ENCODE peak calls at places on chromosomes 11 and 22, in four cellular contexts. One of them, this sample, is unnamed.

GRCh38 chr11:75949023-75949672 is 134.1 kb downstream of the UVRAG start:
- DNase-seq in suprapubic skin: no peak
- DNase-seq in K562: no peak
- DNase-seq in glutamatergic neuron: no peak
- DNase-seq in this sample: no peak

GRCh38 chr11:13388741-13389140 is 74.3 kb downstream of the BTBD10 start:
- DNase-seq in glutamatergic neuron: no peak
- DNase-seq in suprapubic skin: no peak
- DNase-seq in K562: no peak
- DNase-seq in this sample: no peak

GRCh38 chr22:21652010-21652546 is 10.0 kb downstream of the SDF2L1 start:
- DNase-seq in K562: peak
- DNase-seq in suprapubic skin: peak
- DNase-seq in glutamatergic neuron: peak
- DNase-seq in this sample: peak

GRCh38 chr11:72605958-72606357 is 68.3 kb downstream of the PDE2A start:
- DNase-seq in K562: no peak
- DNase-seq in glutamatergic neuron: no peak
- DNase-seq in suprapubic skin: no peak
- DNase-seq in this sample: no peak

GRCh38 chr11:2312232-2313042 is 10.6 kb downstream of the TSPAN32 start:
- DNase-seq in suprapubic skin: peak
- DNase-seq in glutamatergic neuron: no peak
- DNase-seq in K562: no peak
- DNase-seq in this sample: no peak

GRCh38 chr11:2631161-2631560 is 68.6 kb downstream of the KCNQ1OT1 start:
- DNase-seq in K562: no peak
- DNase-seq in suprapubic skin: no peak
- DNase-seq in glutamatergic neuron: no peak
- DNase-seq in this sample: no peak

GRCh38 chr11:123168955-123169484 is 26.0 kb downstream of the CLMP start:
- DNase-seq in K562: no peak
- DNase-seq in suprapubic skin: no peak
- DNase-seq in glutamatergic neuron: peak
- DNase-seq in this sample: no peak

GRCh38 chr11:35245786-35246185 is 106.8 kb downstream of the CD44 start:
- DNase-seq in suprapubic skin: no peak
- DNase-seq in glutamatergic neuron: no peak
- DNase-seq in K562: no peak
- DNase-seq in this sample: no peak

GRCh38 chr11:12286606-12287005 is 90.8 kb upstream of the PARVA start:
- DNase-seq in K562: no peak
- DNase-seq in suprapubic skin: peak
- DNase-seq in glutamatergic neuron: no peak
- DNase-seq in this sample: no peak

GRCh38 chr11:88170680-88171079 is 4.6 kb downstream of the RAB38 start:
- DNase-seq in suprapubic skin: no peak
- DNase-seq in glutamatergic neuron: no peak
- DNase-seq in K562: no peak
- DNase-seq in this sample: no peak

GRCh38 chr22:27241430-27242110 is 560.0 kb downstream of the MN1 start:
- DNase-seq in suprapubic skin: no peak
- DNase-seq in glutamatergic neuron: peak
- DNase-seq in K562: no peak
- DNase-seq in this sample: no peak

GRCh38 chr11:108203075-108203474 is 19.4 kb downstream of the NPAT start:
- DNase-seq in K562: no peak
- DNase-seq in glutamatergic neuron: no peak
- DNase-seq in suprapubic skin: no peak
- DNase-seq in this sample: no peak

GRCh38 chr22:44723801-44724200 is 21.8 kb downstream of the PRR5 start:
- DNase-seq in suprapubic skin: no peak
- DNase-seq in glutamatergic neuron: no peak
- DNase-seq in K562: peak
- DNase-seq in this sample: no peak

GRCh38 chr22:36009085-36009484 is 19.5 kb downstream of the RBFOX2 start:
- DNase-seq in suprapubic skin: no peak
- DNase-seq in glutamatergic neuron: no peak
- DNase-seq in K562: no peak
- DNase-seq in this sample: no peak

GRCh38 chr11:69994810-69995209 is 83.3 kb upstream of the ANO1 start:
- DNase-seq in K562: no peak
- DNase-seq in suprapubic skin: no peak
- DNase-seq in glutamatergic neuron: no peak
- DNase-seq in this sample: no peak

GRCh38 chr11:82859746-82860145 is 40.5 kb downstream of the PRCP start:
- DNase-seq in K562: no peak
- DNase-seq in suprapubic skin: no peak
- DNase-seq in glutamatergic neuron: no peak
- DNase-seq in this sample: no peak

GRCh38 chr11:61141601-61142028 is 19.6 kb downstream of the VPS37C start:
- DNase-seq in suprapubic skin: no peak
- DNase-seq in K562: peak
- DNase-seq in glutamatergic neuron: no peak
- DNase-seq in this sample: no peak

GRCh38 chr11:8068605-8069221 is 12.3 kb upstream of the TUB start:
- DNase-seq in suprapubic skin: peak
- DNase-seq in glutamatergic neuron: no peak
- DNase-seq in K562: peak
- DNase-seq in this sample: no peak

GRCh38 chr11:109039611-109040010 is 374.7 kb downstream of the DDX10 start:
- DNase-seq in glutamatergic neuron: no peak
- DNase-seq in suprapubic skin: no peak
- DNase-seq in K562: no peak
- DNase-seq in this sample: no peak

GRCh38 chr22:50705219-50705691 is 32.6 kb downstream of the SHANK3 start:
- DNase-seq in glutamatergic neuron: peak
- DNase-seq in K562: peak
- DNase-seq in suprapubic skin: peak
- DNase-seq in this sample: peak

GRCh38 chr11:65315204-65315865 is 669 bp downstream of the CDC42EP2 start:
- DNase-seq in K562: peak
- DNase-seq in suprapubic skin: peak
- DNase-seq in glutamatergic neuron: peak
- DNase-seq in this sample: peak

GRCh38 chr11:108527382-108527781 is 29.2 kb upstream of the POGLUT3 start:
- DNase-seq in K562: peak
- DNase-seq in suprapubic skin: no peak
- DNase-seq in glutamatergic neuron: no peak
- DNase-seq in this sample: no peak

GRCh38 chr11:104907521-104908185 is 9.4 kb upstream of the CASP12 start:
- DNase-seq in glutamatergic neuron: no peak
- DNase-seq in suprapubic skin: no peak
- DNase-seq in K562: no peak
- DNase-seq in this sample: no peak

GRCh38 chr11:88378422-88379066 is 41.0 kb upstream of the CTSC start:
- DNase-seq in suprapubic skin: no peak
- DNase-seq in glutamatergic neuron: no peak
- DNase-seq in K562: no peak
- DNase-seq in this sample: no peak

GRCh38 chr11:47409440-47410403 is 1.3 kb downstream of the SLC39A13 start:
- DNase-seq in K562: no peak
- DNase-seq in suprapubic skin: peak
- DNase-seq in glutamatergic neuron: no peak
- DNase-seq in this sample: no peak

GRCh38 chr11:123707606-123708205 is 33.8 kb downstream of the ZNF202 start:
- DNase-seq in K562: peak
- DNase-seq in glutamatergic neuron: peak
- DNase-seq in suprapubic skin: no peak
- DNase-seq in this sample: peak

GRCh38 chr11:76185931-76186401 is 20.3 kb downstream of the WNT11 start:
- DNase-seq in glutamatergic neuron: peak
- DNase-seq in K562: no peak
- DNase-seq in suprapubic skin: peak
- DNase-seq in this sample: no peak

DNA sequence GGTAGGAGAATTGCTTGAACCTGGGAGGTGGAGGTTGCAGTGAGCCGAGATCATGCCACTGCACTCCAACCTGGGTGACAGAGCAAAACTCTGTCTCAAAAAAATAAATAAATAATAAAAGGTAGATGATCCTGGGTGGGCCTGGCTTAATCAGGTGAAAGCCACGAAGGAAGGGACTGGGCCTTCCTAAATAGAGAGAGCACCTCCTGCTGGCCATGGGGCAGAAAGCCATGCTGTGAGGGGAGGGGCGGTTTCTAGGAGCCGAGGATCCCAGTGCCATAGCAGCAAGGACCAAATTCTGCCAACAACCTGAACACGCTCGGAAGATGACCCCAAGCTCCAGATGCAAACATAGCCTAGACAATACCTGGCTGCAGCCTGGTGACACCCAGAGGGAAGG is 24.5 kb upstream of the DGKZ start:
- DNase-seq in suprapubic skin: no peak
- DNase-seq in K562: peak
- DNase-seq in glutamatergic neuron: no peak
- DNase-seq in this sample: no peak
- TF ChIP-seq CTCF in suprapubic skin: no peak
- TF ChIP-seq CTCF in K562: peak
- TF ChIP-seq CTCF in glutamatergic neuron: no peak
- TF ChIP-seq CTCF in this sample: peak

DNA sequence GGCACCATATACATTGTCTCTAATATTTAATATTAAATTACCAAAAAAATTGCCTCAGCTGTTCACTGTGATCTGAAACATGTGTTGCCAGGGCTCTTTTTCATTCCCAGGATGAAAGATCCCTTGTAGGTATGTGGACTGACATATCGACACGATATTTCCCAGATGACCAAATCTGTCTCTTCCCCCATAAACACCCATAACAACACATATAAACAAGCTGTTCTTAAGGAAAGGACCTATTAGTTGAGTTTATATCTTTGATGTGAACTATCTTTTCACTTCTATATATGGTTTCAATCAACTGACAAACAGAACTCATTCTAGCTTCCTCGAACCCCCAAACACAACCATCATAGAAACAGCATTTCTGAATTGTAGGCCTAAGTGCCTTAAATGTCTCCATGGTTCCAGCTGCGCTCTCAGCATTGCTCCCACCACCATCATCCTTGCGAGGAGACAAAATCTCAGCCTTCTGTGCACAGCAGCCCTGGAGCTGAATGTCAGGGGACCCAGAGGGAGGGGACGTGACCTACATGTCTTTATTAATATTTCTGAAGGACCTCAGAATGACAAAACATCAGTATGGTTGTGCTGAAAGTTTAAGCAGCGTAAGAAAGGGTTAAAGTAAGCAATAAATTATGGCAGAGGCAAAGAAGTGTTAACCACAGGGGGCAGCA is 67.0 kb downstream of the ETS1 start:
- DNase-seq in glutamatergic neuron: no peak
- DNase-seq in suprapubic skin: no peak
- DNase-seq in K562: no peak
- DNase-seq in this sample: no peak
- TF ChIP-seq CTCF in glutamatergic neuron: no peak
- TF ChIP-seq CTCF in suprapubic skin: no peak
- TF ChIP-seq CTCF in K562: no peak
- TF ChIP-seq CTCF in this sample: no peak

DNA sequence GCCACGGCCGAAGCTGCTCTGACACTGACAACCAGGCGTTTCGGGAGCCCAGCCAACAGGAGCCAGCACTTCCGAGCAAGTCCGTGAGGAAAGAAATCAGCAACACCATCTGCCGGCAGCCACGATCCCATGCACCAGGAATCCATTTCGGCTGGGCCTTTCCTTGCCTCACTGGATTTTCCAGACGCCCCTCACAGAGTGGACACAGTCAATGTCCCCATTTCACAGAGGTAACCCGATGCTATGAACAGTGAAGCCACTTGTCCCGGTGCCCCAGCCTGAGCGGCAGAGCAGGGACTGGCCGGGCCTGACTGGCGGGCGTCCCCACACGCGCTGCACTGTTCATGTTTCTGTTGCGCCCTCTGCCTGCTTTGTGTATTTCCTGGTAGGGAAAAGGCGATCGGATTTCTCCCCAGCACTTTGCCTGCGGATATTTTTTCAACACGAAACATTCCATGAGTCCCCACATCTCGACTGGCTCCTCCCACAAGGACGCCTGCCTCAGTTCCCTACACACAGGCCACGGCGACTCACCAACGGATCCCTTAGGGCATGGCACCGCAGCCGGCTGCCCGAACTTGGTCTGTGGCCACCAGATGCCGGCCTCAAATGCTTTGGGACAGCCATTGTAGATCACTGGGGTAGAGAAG is 55.3 kb downstream of the TRMU start:
- DNase-seq in suprapubic skin: no peak
- DNase-seq in glutamatergic neuron: no peak
- DNase-seq in K562: peak
- DNase-seq in this sample: no peak
- TF ChIP-seq CTCF in suprapubic skin: no peak
- TF ChIP-seq CTCF in glutamatergic neuron: no peak
- TF ChIP-seq CTCF in K562: peak
- TF ChIP-seq CTCF in this sample: no peak

DNA sequence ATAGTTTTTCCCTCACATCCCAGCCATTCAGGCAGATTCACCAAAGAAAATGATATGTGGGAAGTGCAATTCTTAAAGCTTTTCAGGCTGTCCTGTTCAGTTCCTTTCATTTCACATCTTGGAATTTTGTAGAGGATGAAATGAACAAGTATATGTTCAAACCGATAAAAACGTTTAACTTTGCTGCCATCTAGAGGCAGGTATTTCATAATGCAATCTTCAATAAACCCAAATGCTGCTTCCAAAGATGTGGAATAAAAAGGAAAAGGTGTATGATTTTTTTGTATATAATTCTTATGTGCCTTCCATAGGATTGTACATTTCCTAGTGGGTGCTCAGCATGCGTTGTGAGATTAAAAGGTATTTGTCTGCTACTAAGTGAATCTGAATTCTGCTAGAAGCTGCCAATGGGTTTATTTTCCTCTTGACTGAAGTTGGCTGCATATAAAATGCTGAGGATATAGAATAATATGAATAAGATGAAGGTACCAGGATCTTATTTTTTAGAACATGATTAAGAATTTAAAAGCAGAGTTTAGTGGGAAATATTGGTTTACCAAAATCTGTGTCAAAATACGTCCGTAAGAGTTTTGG is 199.3 kb downstream of the PGR start:
- DNase-seq in glutamatergic neuron: no peak
- DNase-seq in K562: peak
- DNase-seq in suprapubic skin: no peak
- DNase-seq in this sample: no peak
- TF ChIP-seq CTCF in glutamatergic neuron: peak
- TF ChIP-seq CTCF in K562: peak
- TF ChIP-seq CTCF in suprapubic skin: peak
- TF ChIP-seq CTCF in this sample: peak